ENCODE peak calls at places on chromosomes 4 and X, in six cellular contexts. X is H9, A is endodermal cell, F is testis, H is A549, G is Peyer's patch. D is an unnamed sample.

GRCh38 chrX:110397353-110397752 is 38.7 kb downstream of the RTL9 start:
- DNase-seq in X (no peak), A (no peak), F (no peak), H (no peak), G (no peak), D (no peak)

GRCh38 chrX:17627026-17627425 is 110.3 kb upstream of the SCML1 start:
- DNase-seq in X (no peak), A (no peak), F (no peak), H (no peak), G (no peak), D (no peak)

GRCh38 chr4:7581477-7581876 is 146.7 kb upstream of the PSAPL1 start:
- DNase-seq in X (peak), A (peak), F (peak), H (no peak), G (no peak), D (peak)

GRCh38 chrX:8083276-8083675 is 87.8 kb downstream of the VCX2 start:
- DNase-seq in X (no peak), A (no peak), F (no peak), H (no peak), G (no peak), D (no peak)

GRCh38 chrX:63050225-63050624 is 300.9 kb downstream of the SPIN4 start:
- DNase-seq in X (no peak), A (no peak), F (peak), H (no peak), G (no peak), D (no peak)

GRCh38 chrX:27599928-27600327 is 9.8 kb downstream of the DCAF8L2 start:
- DNase-seq in X (no peak), A (no peak), F (no peak), H (peak), G (no peak), D (no peak)

GRCh38 chrX:9724711-9725110 is 40.9 kb downstream of the GPR143 start:
- DNase-seq in X (no peak), A (no peak), F (no peak), H (no peak), G (no peak), D (no peak)

GRCh38 chr4:19327364-19327763 is 924.3 kb upstream of the SLIT2 start:
- DNase-seq in X (no peak), A (no peak), F (no peak), H (no peak), G (no peak), D (no peak)

GRCh38 chr4:135735543-135735942 is 1534.0 kb upstream of the PABPC4L start:
- DNase-seq in X (no peak), A (no peak), F (no peak), H (no peak), G (no peak), D (no peak)

GRCh38 chr4:150943831-150944230 is 71.3 kb downstream of the LRBA start:
- DNase-seq in X (no peak), A (no peak), F (no peak), H (no peak), G (no peak), D (no peak)

GRCh38 chr4:8322794-8323704 is 53.5 kb downstream of the HTRA3 start:
- DNase-seq in X (peak), A (peak), F (no peak), H (no peak), G (no peak), D (peak)

GRCh38 chr4:133151301-133151680 is 2.2 kb downstream of the PCDH10 start:
- DNase-seq in X (no peak), A (peak), F (no peak), H (no peak), G (no peak), D (no peak)

GRCh38 chr4:78553526-78554060 is 2.0 kb downstream of the ANXA3 start:
- DNase-seq in X (no peak), A (no peak), F (no peak), H (no peak), G (no peak), D (no peak)

GRCh38 chr4:118034061-118034785 is at the start of gene NDST3:
- DNase-seq in X (peak), A (peak), F (peak), H (peak), G (no peak), D (no peak)

GRCh38 chrX:125998432-125998831 is 167.7 kb downstream of the DCAF12L2 start:
- DNase-seq in X (no peak), A (no peak), F (no peak), H (no peak), G (no peak), D (no peak)

GRCh38 chr4:78644744-78645330 is 93.3 kb downstream of the ANXA3 start:
- DNase-seq in X (peak), A (peak), F (peak), H (peak), G (peak), D (no peak)

GRCh38 chr4:2902126-2902525 is 58.5 kb downstream of the ADD1 start:
- DNase-seq in X (no peak), A (no peak), F (no peak), H (no peak), G (no peak), D (no peak)

GRCh38 chrX:87572911-87573310 is 55.3 kb downstream of the KLHL4 start:
- DNase-seq in X (no peak), A (no peak), F (peak), H (no peak), G (no peak), D (no peak)

GRCh38 chrX:154136627-154137161 is 7.3 kb upstream of the OPN1LW start:
- DNase-seq in X (peak), A (peak), F (peak), H (peak), G (peak), D (peak)

GRCh38 chrX:109732319-109732779 is 708 bp downstream of the ACSL4 start:
- DNase-seq in X (peak), A (no peak), F (no peak), H (peak), G (no peak), D (peak)

GRCh38 chrX:23726196-23726595 is 16.9 kb downstream of the ACOT9 start:
- DNase-seq in X (no peak), A (no peak), F (no peak), H (no peak), G (no peak), D (no peak)

GRCh38 chrX:106894978-106895452 is 8.1 kb downstream of the RIPPLY1 start:
- DNase-seq in X (no peak), A (no peak), F (no peak), H (peak), G (no peak), D (no peak)

GRCh38 chr4:184669251-184669650 is 19.7 kb downstream of the PRIMPOL start:
- DNase-seq in X (no peak), A (no peak), F (no peak), H (no peak), G (no peak), D (no peak)

GRCh38 chr4:99811850-99812249 is 4.8 kb upstream of the DAPP1 start:
- DNase-seq in X (no peak), A (peak), F (peak), H (no peak), G (peak), D (no peak)

GRCh38 chr4:142875117-142875516 is 29.0 kb upstream of the INPP4B start:
- DNase-seq in X (peak), A (peak), F (no peak), H (no peak), G (no peak), D (no peak)
- TF ChIP-seq CTCF in X (peak), A (peak), F (no peak), H (no peak), G (no peak), D (no peak)

DNA sequence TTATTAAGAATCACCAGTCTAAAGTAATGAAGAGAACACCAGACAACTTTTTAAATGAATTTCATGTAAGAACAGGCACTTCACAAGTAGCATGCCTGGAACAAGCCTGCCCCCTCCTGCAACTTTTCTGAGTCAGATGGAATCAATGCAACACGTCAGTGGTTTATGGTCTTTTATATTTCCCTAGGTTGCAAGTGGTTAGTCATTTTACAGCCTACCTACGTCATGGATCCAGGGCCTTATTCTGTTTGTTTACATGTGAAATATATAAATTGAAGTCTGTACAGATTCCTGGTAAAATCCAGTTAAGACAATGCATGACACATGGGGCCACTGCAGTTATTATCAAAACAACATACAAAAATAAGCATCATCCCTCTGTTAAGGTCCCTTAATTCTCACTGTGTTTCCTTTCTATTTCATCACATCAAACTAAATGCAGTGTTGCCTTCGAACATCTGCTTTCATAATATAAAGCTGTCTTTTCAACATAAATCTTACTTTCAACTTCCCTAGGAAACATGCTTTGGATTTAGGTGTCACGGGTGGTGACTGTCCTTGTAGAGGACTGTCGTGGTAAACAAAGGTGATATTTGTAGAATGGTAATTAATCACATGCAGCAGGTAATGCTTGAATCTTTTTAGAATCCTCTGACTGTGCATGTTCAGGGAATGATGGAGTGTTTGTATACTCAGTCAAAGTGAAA is 309.3 kb downstream of the FRMPD4 start:
- DNase-seq in X (no peak), A (no peak), F (peak), H (no peak), G (no peak), D (no peak)
- TF ChIP-seq CTCF in X (no peak), A (no peak), F (no peak), H (no peak), G (no peak), D (no peak)

GRCh38 chrX:74534569-74535038 is 79.8 kb downstream of the RLIM start:
- DNase-seq in X (no peak), A (no peak), F (no peak), H (no peak), G (no peak), D (no peak)

GRCh38 chrX:74535633-74536141 is 78.7 kb downstream of the RLIM start:
- DNase-seq in X (peak), A (peak), F (peak), H (no peak), G (peak), D (peak)

GRCh38 chrX:74536142-74537010 is 78.0 kb downstream of the RLIM start:
- DNase-seq in X (peak), A (peak), F (peak), H (peak), G (peak), D (no peak)

GRCh38 chrX:74537011-74537390 is 77.4 kb downstream of the RLIM start:
- DNase-seq in X (peak), A (peak), F (peak), H (no peak), G (no peak), D (no peak)

DNA sequence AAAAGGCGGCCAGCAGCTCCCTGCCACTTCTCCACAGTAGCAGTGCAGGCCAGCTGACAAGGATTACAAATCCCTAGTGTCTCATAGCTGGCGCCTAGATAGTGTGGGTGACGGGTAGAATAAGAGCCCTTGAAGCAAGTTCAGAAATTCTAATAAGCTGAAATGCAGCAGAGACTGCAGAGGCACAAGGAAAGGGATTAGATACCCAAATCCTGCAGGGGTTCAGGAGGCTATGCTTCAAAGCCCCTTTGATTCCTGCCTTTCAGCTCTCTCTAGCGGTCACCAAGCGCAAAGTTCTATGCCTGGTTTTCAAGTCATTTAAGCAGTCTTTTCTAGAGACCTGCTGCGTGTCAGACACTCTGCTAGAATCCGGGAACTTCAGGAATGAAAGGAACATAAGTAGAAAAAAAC is 79.2 kb downstream of the RLIM start:
- DNase-seq in X (peak), A (peak), F (peak), H (no peak), G (peak), D (no peak)
- TF ChIP-seq CTCF in X (peak), A (peak), F (no peak), H (peak), G (peak), D (no peak)

DNA sequence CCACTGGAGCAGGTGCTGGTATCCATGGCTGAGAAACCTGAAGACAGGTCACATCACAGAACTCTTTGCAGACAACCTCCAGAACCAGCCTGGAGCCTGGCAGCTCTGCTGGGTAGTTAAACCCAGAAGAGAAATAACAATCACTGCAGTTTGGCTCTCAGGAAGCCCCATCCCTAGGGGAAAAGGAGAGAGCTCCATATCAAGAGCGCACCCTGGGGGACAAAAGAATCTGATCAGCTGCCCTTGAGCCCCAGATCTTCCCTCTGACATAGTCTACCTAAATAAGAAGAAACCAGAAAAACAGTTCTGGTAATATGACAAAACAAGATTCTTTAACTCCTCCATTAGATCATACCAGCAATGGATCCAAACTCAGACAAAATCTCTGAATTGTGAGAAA is 823.2 kb upstream of the FRG1 start:
- DNase-seq in X (peak), A (peak), F (no peak), H (no peak), G (no peak), D (no peak)
- TF ChIP-seq CTCF in X (peak), A (peak), F (no peak), H (no peak), G (no peak), D (no peak)

GRCh38 chr4:41154001-41154813 is 60.1 kb downstream of the APBB2 start:
- DNase-seq in X (no peak), A (no peak), F (no peak), H (no peak), G (no peak), D (no peak)

GRCh38 chr4:41157009-41157408 is 57.3 kb downstream of the APBB2 start:
- DNase-seq in X (no peak), A (no peak), F (no peak), H (no peak), G (no peak), D (no peak)

GRCh38 chr4:41155194-41155830 is 59.0 kb downstream of the APBB2 start:
- DNase-seq in X (no peak), A (no peak), F (no peak), H (no peak), G (no peak), D (no peak)

GRCh38 chr4:41156574-41156973 is 57.8 kb downstream of the APBB2 start:
- DNase-seq in X (no peak), A (no peak), F (no peak), H (no peak), G (no peak), D (no peak)

DNA sequence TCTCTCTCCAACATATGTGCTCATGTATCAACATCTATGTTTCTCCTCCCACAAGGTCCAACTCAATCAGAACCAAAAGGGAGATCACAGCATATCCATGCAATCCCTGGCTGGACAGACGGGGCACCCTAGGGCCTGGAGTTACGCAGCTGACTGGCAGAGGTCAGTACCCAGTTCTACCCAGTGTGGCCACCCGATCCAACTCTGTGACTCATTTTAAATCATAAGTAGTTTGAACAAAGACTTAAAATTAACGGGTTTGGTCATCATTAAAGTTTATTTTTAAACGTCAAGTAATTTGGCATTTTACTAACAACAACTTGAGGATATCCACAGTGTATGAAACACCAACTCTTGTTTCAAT is 59.5 kb downstream of the APBB2 start:
- DNase-seq in X (no peak), A (no peak), F (no peak), H (no peak), G (no peak), D (no peak)
- TF ChIP-seq CTCF in X (no peak), A (peak), F (no peak), H (no peak), G (no peak), D (no peak)

GRCh38 chrX:134025986-134026731 is 40.8 kb upstream of the GPC3 start:
- DNase-seq in X (peak), A (peak), F (no peak), H (no peak), G (no peak), D (no peak)
- TF ChIP-seq CTCF in X (peak), A (peak), F (no peak), H (no peak), G (no peak), D (no peak)

DNA sequence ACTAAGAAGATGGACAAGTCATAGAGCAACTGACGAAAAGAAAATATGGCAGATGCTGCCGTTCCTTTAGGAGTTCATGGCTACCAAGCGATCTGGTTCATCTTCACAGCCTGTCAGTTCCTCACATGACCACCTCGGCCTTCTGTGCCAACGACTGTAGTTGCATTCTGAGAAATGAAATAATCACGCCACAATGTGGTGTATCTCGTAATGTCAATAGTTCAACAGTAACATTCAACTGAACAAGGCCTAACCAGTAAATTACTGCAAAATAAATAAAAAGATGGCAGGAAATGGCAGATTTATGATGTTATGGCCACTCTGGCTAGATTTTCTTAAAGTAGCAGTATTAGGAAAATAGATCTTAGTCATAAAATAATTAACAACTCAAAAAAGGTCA is 4.4 kb downstream of the GPRIN3 start:
- DNase-seq in X (no peak), A (no peak), F (no peak), H (no peak), G (peak), D (no peak)
- TF ChIP-seq CTCF in X (no peak), A (no peak), F (no peak), H (no peak), G (peak), D (no peak)

GRCh38 chr4:13616597-13616996 is 10.9 kb downstream of the BOD1L1 start:
- DNase-seq in X (no peak), A (no peak), F (no peak), H (no peak), G (no peak), D (no peak)

GRCh38 chr4:13618212-13618806 is 9.2 kb downstream of the BOD1L1 start:
- DNase-seq in X (no peak), A (no peak), F (no peak), H (no peak), G (no peak), D (no peak)

GRCh38 chr4:13612569-13612968 is 15.0 kb downstream of the BOD1L1 start:
- DNase-seq in X (no peak), A (no peak), F (no peak), H (no peak), G (no peak), D (no peak)

GRCh38 chr4:13615162-13615561 is 12.4 kb downstream of the BOD1L1 start:
- DNase-seq in X (no peak), A (no peak), F (no peak), H (no peak), G (no peak), D (no peak)

GRCh38 chr4:13617801-13618200 is 9.7 kb downstream of the BOD1L1 start:
- DNase-seq in X (no peak), A (no peak), F (no peak), H (no peak), G (no peak), D (no peak)
- TF ChIP-seq CTCF in X (no peak), A (no peak), F (no peak), H (no peak), G (no peak), D (no peak)